ENCODE peak calls at places on chromosomes 3 and 15, in nine cellular contexts. One of them, this sample, is unnamed.

GRCh38 chr3:64321747-64322146 is 96.5 kb upstream of the PRICKLE2 start:
- DNase-seq in stimulated activated CD4-positive, alpha-beta T cell treated with anti-CD3 and anti-CD28 coated beads, TNF-alpha, amount 100 ng/mL, for 24 hours: no peak
- DNase-seq in AG04449: no peak
- DNase-seq in CD4-positive, CD25-positive, alpha-beta regulatory T cell: no peak
- DNase-seq in fibroblast of lung: peak; percentile 95
- DNase-seq in lower leg skin: no peak
- DNase-seq in hypothalamus: no peak
- DNase-seq in dorsolateral prefrontal cortex: no peak
- DNase-seq in B cell: no peak
- DNase-seq in this sample: peak; percentile 61

GRCh38 chr15:101528108-101528916 is 38.8 kb upstream of the PCSK6 start:
- DNase-seq in stimulated activated CD4-positive, alpha-beta T cell treated with anti-CD3 and anti-CD28 coated beads, TNF-alpha, amount 100 ng/mL, for 24 hours: no peak
- DNase-seq in AG04449: no peak
- DNase-seq in CD4-positive, CD25-positive, alpha-beta regulatory T cell: no peak
- DNase-seq in fibroblast of lung: no peak
- DNase-seq in lower leg skin: no peak
- DNase-seq in hypothalamus: no peak
- DNase-seq in dorsolateral prefrontal cortex: no peak
- DNase-seq in B cell: no peak
- DNase-seq in this sample: no peak

GRCh38 chr3:33315826-33316225 is 38.6 kb downstream of the FBXL2 start:
- DNase-seq in stimulated activated CD4-positive, alpha-beta T cell treated with anti-CD3 and anti-CD28 coated beads, TNF-alpha, amount 100 ng/mL, for 24 hours: no peak
- DNase-seq in AG04449: no peak
- DNase-seq in CD4-positive, CD25-positive, alpha-beta regulatory T cell: no peak
- DNase-seq in fibroblast of lung: peak; percentile 79
- DNase-seq in lower leg skin: no peak
- DNase-seq in hypothalamus: no peak
- DNase-seq in dorsolateral prefrontal cortex: no peak
- DNase-seq in B cell: no peak
- DNase-seq in this sample: peak; percentile 72

GRCh38 chr3:173138031-173138430 is 3.0 kb downstream of the SPATA16 start:
- DNase-seq in stimulated activated CD4-positive, alpha-beta T cell treated with anti-CD3 and anti-CD28 coated beads, TNF-alpha, amount 100 ng/mL, for 24 hours: no peak
- DNase-seq in AG04449: no peak
- DNase-seq in CD4-positive, CD25-positive, alpha-beta regulatory T cell: no peak
- DNase-seq in fibroblast of lung: peak; percentile 78
- DNase-seq in lower leg skin: no peak
- DNase-seq in hypothalamus: no peak
- DNase-seq in dorsolateral prefrontal cortex: no peak
- DNase-seq in B cell: no peak
- DNase-seq in this sample: no peak

GRCh38 chr15:84910928-84911623 is 26.6 kb downstream of the SLC28A1 start:
- DNase-seq in stimulated activated CD4-positive, alpha-beta T cell treated with anti-CD3 and anti-CD28 coated beads, TNF-alpha, amount 100 ng/mL, for 24 hours: no peak
- DNase-seq in AG04449: no peak
- DNase-seq in CD4-positive, CD25-positive, alpha-beta regulatory T cell: no peak
- DNase-seq in fibroblast of lung: no peak
- DNase-seq in lower leg skin: no peak
- DNase-seq in hypothalamus: no peak
- DNase-seq in dorsolateral prefrontal cortex: no peak
- DNase-seq in B cell: no peak
- DNase-seq in this sample: no peak

GRCh38 chr3:149371001-149371722 is 6.3 kb downstream of the TM4SF1 start:
- DNase-seq in stimulated activated CD4-positive, alpha-beta T cell treated with anti-CD3 and anti-CD28 coated beads, TNF-alpha, amount 100 ng/mL, for 24 hours: no peak
- DNase-seq in AG04449: no peak
- DNase-seq in CD4-positive, CD25-positive, alpha-beta regulatory T cell: no peak
- DNase-seq in fibroblast of lung: peak; percentile 58
- DNase-seq in lower leg skin: no peak
- DNase-seq in hypothalamus: no peak
- DNase-seq in dorsolateral prefrontal cortex: no peak
- DNase-seq in B cell: no peak
- DNase-seq in this sample: peak; percentile 80

GRCh38 chr3:46692566-46692983 is 904 bp downstream of the ALS2CL start:
- DNase-seq in stimulated activated CD4-positive, alpha-beta T cell treated with anti-CD3 and anti-CD28 coated beads, TNF-alpha, amount 100 ng/mL, for 24 hours: no peak
- DNase-seq in AG04449: no peak
- DNase-seq in CD4-positive, CD25-positive, alpha-beta regulatory T cell: no peak
- DNase-seq in fibroblast of lung: peak; percentile 27
- DNase-seq in lower leg skin: peak; percentile 62
- DNase-seq in hypothalamus: no peak
- DNase-seq in dorsolateral prefrontal cortex: no peak
- DNase-seq in B cell: no peak
- DNase-seq in this sample: peak; percentile 91

GRCh38 chr3:175336406-175337133 is 477.4 kb downstream of the NAALADL2 start:
- DNase-seq in stimulated activated CD4-positive, alpha-beta T cell treated with anti-CD3 and anti-CD28 coated beads, TNF-alpha, amount 100 ng/mL, for 24 hours: no peak
- DNase-seq in AG04449: no peak
- DNase-seq in CD4-positive, CD25-positive, alpha-beta regulatory T cell: no peak
- DNase-seq in fibroblast of lung: no peak
- DNase-seq in lower leg skin: no peak
- DNase-seq in hypothalamus: no peak
- DNase-seq in dorsolateral prefrontal cortex: no peak
- DNase-seq in B cell: no peak
- DNase-seq in this sample: peak; percentile 22

GRCh38 chr15:66236806-66237205 is 16.7 kb downstream of the MEGF11 start:
- DNase-seq in stimulated activated CD4-positive, alpha-beta T cell treated with anti-CD3 and anti-CD28 coated beads, TNF-alpha, amount 100 ng/mL, for 24 hours: no peak
- DNase-seq in AG04449: no peak
- DNase-seq in CD4-positive, CD25-positive, alpha-beta regulatory T cell: no peak
- DNase-seq in fibroblast of lung: no peak
- DNase-seq in lower leg skin: no peak
- DNase-seq in hypothalamus: no peak
- DNase-seq in dorsolateral prefrontal cortex: no peak
- DNase-seq in B cell: no peak
- DNase-seq in this sample: no peak

GRCh38 chr15:66840615-66841014 is 138.6 kb downstream of the SMAD6 start:
- DNase-seq in stimulated activated CD4-positive, alpha-beta T cell treated with anti-CD3 and anti-CD28 coated beads, TNF-alpha, amount 100 ng/mL, for 24 hours: no peak
- DNase-seq in AG04449: no peak
- DNase-seq in CD4-positive, CD25-positive, alpha-beta regulatory T cell: no peak
- DNase-seq in fibroblast of lung: no peak
- DNase-seq in lower leg skin: no peak
- DNase-seq in hypothalamus: no peak
- DNase-seq in dorsolateral prefrontal cortex: no peak
- DNase-seq in B cell: no peak
- DNase-seq in this sample: no peak

GRCh38 chr3:60363817-60364216 is 887.4 kb downstream of the FHIT start:
- DNase-seq in stimulated activated CD4-positive, alpha-beta T cell treated with anti-CD3 and anti-CD28 coated beads, TNF-alpha, amount 100 ng/mL, for 24 hours: no peak
- DNase-seq in AG04449: no peak
- DNase-seq in CD4-positive, CD25-positive, alpha-beta regulatory T cell: peak; percentile 37
- DNase-seq in fibroblast of lung: peak; percentile 35
- DNase-seq in lower leg skin: no peak
- DNase-seq in hypothalamus: no peak
- DNase-seq in dorsolateral prefrontal cortex: no peak
- DNase-seq in B cell: no peak
- DNase-seq in this sample: peak; percentile 38

GRCh38 chr3:10421996-10422395 is 83.4 kb downstream of the ATP2B2 start:
- DNase-seq in stimulated activated CD4-positive, alpha-beta T cell treated with anti-CD3 and anti-CD28 coated beads, TNF-alpha, amount 100 ng/mL, for 24 hours: no peak
- DNase-seq in AG04449: no peak
- DNase-seq in CD4-positive, CD25-positive, alpha-beta regulatory T cell: no peak
- DNase-seq in fibroblast of lung: no peak
- DNase-seq in lower leg skin: no peak
- DNase-seq in hypothalamus: no peak
- DNase-seq in dorsolateral prefrontal cortex: no peak
- DNase-seq in B cell: no peak
- DNase-seq in this sample: no peak

GRCh38 chr3:55315396-55315795 is 171.7 kb downstream of the WNT5A start:
- DNase-seq in stimulated activated CD4-positive, alpha-beta T cell treated with anti-CD3 and anti-CD28 coated beads, TNF-alpha, amount 100 ng/mL, for 24 hours: no peak
- DNase-seq in AG04449: no peak
- DNase-seq in CD4-positive, CD25-positive, alpha-beta regulatory T cell: no peak
- DNase-seq in fibroblast of lung: no peak
- DNase-seq in lower leg skin: no peak
- DNase-seq in hypothalamus: no peak
- DNase-seq in dorsolateral prefrontal cortex: no peak
- DNase-seq in B cell: no peak
- DNase-seq in this sample: no peak

GRCh38 chr3:100257601-100258000 is 3.2 kb upstream of the TBC1D23 start:
- DNase-seq in stimulated activated CD4-positive, alpha-beta T cell treated with anti-CD3 and anti-CD28 coated beads, TNF-alpha, amount 100 ng/mL, for 24 hours: no peak
- DNase-seq in AG04449: no peak
- DNase-seq in CD4-positive, CD25-positive, alpha-beta regulatory T cell: no peak
- DNase-seq in fibroblast of lung: peak; percentile 49
- DNase-seq in lower leg skin: no peak
- DNase-seq in hypothalamus: no peak
- DNase-seq in dorsolateral prefrontal cortex: no peak
- DNase-seq in B cell: no peak
- DNase-seq in this sample: no peak

GRCh38 chr15:44726568-44727461 is 9.5 kb upstream of the TRIM69 start:
- DNase-seq in stimulated activated CD4-positive, alpha-beta T cell treated with anti-CD3 and anti-CD28 coated beads, TNF-alpha, amount 100 ng/mL, for 24 hours: peak; percentile 48
- DNase-seq in AG04449: peak; percentile 76
- DNase-seq in CD4-positive, CD25-positive, alpha-beta regulatory T cell: peak; percentile 97
- DNase-seq in fibroblast of lung: peak; percentile 93
- DNase-seq in lower leg skin: peak; percentile 70
- DNase-seq in hypothalamus: no peak
- DNase-seq in dorsolateral prefrontal cortex: no peak
- DNase-seq in B cell: peak; percentile 78
- DNase-seq in this sample: peak; percentile 92

GRCh38 chr3:128995737-128996136 is 1.9 kb upstream of the CFAP92 start:
- DNase-seq in stimulated activated CD4-positive, alpha-beta T cell treated with anti-CD3 and anti-CD28 coated beads, TNF-alpha, amount 100 ng/mL, for 24 hours: no peak
- DNase-seq in AG04449: no peak
- DNase-seq in CD4-positive, CD25-positive, alpha-beta regulatory T cell: no peak
- DNase-seq in fibroblast of lung: no peak
- DNase-seq in lower leg skin: no peak
- DNase-seq in hypothalamus: no peak
- DNase-seq in dorsolateral prefrontal cortex: no peak
- DNase-seq in B cell: no peak
- DNase-seq in this sample: no peak

GRCh38 chr15:69328739-69329138 is 30.0 kb downstream of the PAQR5 start:
- DNase-seq in stimulated activated CD4-positive, alpha-beta T cell treated with anti-CD3 and anti-CD28 coated beads, TNF-alpha, amount 100 ng/mL, for 24 hours: no peak
- DNase-seq in AG04449: no peak
- DNase-seq in CD4-positive, CD25-positive, alpha-beta regulatory T cell: no peak
- DNase-seq in fibroblast of lung: no peak
- DNase-seq in lower leg skin: peak; percentile 24
- DNase-seq in hypothalamus: no peak
- DNase-seq in dorsolateral prefrontal cortex: no peak
- DNase-seq in B cell: no peak
- DNase-seq in this sample: peak; percentile 74

GRCh38 chr3:160291290-160291908 is 66.2 kb downstream of the C3orf80 start:
- DNase-seq in stimulated activated CD4-positive, alpha-beta T cell treated with anti-CD3 and anti-CD28 coated beads, TNF-alpha, amount 100 ng/mL, for 24 hours: no peak
- DNase-seq in AG04449: no peak
- DNase-seq in CD4-positive, CD25-positive, alpha-beta regulatory T cell: no peak
- DNase-seq in fibroblast of lung: no peak
- DNase-seq in lower leg skin: no peak
- DNase-seq in hypothalamus: no peak
- DNase-seq in dorsolateral prefrontal cortex: no peak
- DNase-seq in B cell: no peak
- DNase-seq in this sample: no peak

GRCh38 chr15:70347321-70347720 is 249.6 kb upstream of the TLE3 start:
- DNase-seq in stimulated activated CD4-positive, alpha-beta T cell treated with anti-CD3 and anti-CD28 coated beads, TNF-alpha, amount 100 ng/mL, for 24 hours: no peak
- DNase-seq in AG04449: no peak
- DNase-seq in CD4-positive, CD25-positive, alpha-beta regulatory T cell: no peak
- DNase-seq in fibroblast of lung: no peak
- DNase-seq in lower leg skin: no peak
- DNase-seq in hypothalamus: no peak
- DNase-seq in dorsolateral prefrontal cortex: no peak
- DNase-seq in B cell: no peak
- DNase-seq in this sample: no peak

GRCh38 chr3:179373938-179374337 is 26.4 kb downstream of the MFN1 start:
- DNase-seq in stimulated activated CD4-positive, alpha-beta T cell treated with anti-CD3 and anti-CD28 coated beads, TNF-alpha, amount 100 ng/mL, for 24 hours: no peak
- DNase-seq in AG04449: no peak
- DNase-seq in CD4-positive, CD25-positive, alpha-beta regulatory T cell: peak; percentile 6
- DNase-seq in fibroblast of lung: no peak
- DNase-seq in lower leg skin: no peak
- DNase-seq in hypothalamus: no peak
- DNase-seq in dorsolateral prefrontal cortex: no peak
- DNase-seq in B cell: no peak
- DNase-seq in this sample: peak; percentile 9

GRCh38 chr15:29097971-29098370 is 171.7 kb downstream of the NSMCE3 start:
- DNase-seq in stimulated activated CD4-positive, alpha-beta T cell treated with anti-CD3 and anti-CD28 coated beads, TNF-alpha, amount 100 ng/mL, for 24 hours: no peak
- DNase-seq in AG04449: no peak
- DNase-seq in CD4-positive, CD25-positive, alpha-beta regulatory T cell: no peak
- DNase-seq in fibroblast of lung: no peak
- DNase-seq in lower leg skin: no peak
- DNase-seq in hypothalamus: no peak
- DNase-seq in dorsolateral prefrontal cortex: peak; percentile 42
- DNase-seq in B cell: no peak
- DNase-seq in this sample: no peak

GRCh38 chr15:40108061-40108854 is 421 bp downstream of the BMF start:
- DNase-seq in stimulated activated CD4-positive, alpha-beta T cell treated with anti-CD3 and anti-CD28 coated beads, TNF-alpha, amount 100 ng/mL, for 24 hours: no peak
- DNase-seq in AG04449: no peak
- DNase-seq in CD4-positive, CD25-positive, alpha-beta regulatory T cell: no peak
- DNase-seq in fibroblast of lung: peak; percentile 55
- DNase-seq in lower leg skin: peak; percentile 52
- DNase-seq in hypothalamus: no peak
- DNase-seq in dorsolateral prefrontal cortex: no peak
- DNase-seq in B cell: peak; percentile 50
- DNase-seq in this sample: peak; percentile 32

GRCh38 chr3:197606468-197606867 is 50.7 kb upstream of the BDH1 start:
- DNase-seq in stimulated activated CD4-positive, alpha-beta T cell treated with anti-CD3 and anti-CD28 coated beads, TNF-alpha, amount 100 ng/mL, for 24 hours: no peak
- DNase-seq in AG04449: no peak
- DNase-seq in CD4-positive, CD25-positive, alpha-beta regulatory T cell: no peak
- DNase-seq in fibroblast of lung: no peak
- DNase-seq in lower leg skin: no peak
- DNase-seq in hypothalamus: no peak
- DNase-seq in dorsolateral prefrontal cortex: no peak
- DNase-seq in B cell: no peak
- DNase-seq in this sample: no peak

GRCh38 chr15:85000189-85000864 is 18.7 kb downstream of the PDE8A start:
- DNase-seq in stimulated activated CD4-positive, alpha-beta T cell treated with anti-CD3 and anti-CD28 coated beads, TNF-alpha, amount 100 ng/mL, for 24 hours: no peak
- DNase-seq in AG04449: peak; percentile 26
- DNase-seq in CD4-positive, CD25-positive, alpha-beta regulatory T cell: no peak
- DNase-seq in fibroblast of lung: no peak
- DNase-seq in lower leg skin: no peak
- DNase-seq in hypothalamus: no peak
- DNase-seq in dorsolateral prefrontal cortex: no peak
- DNase-seq in B cell: no peak
- DNase-seq in this sample: no peak

GRCh38 chr3:141482250-141482937 is 4.4 kb upstream of the RASA2 start:
- DNase-seq in stimulated activated CD4-positive, alpha-beta T cell treated with anti-CD3 and anti-CD28 coated beads, TNF-alpha, amount 100 ng/mL, for 24 hours: no peak
- DNase-seq in AG04449: no peak
- DNase-seq in CD4-positive, CD25-positive, alpha-beta regulatory T cell: no peak
- DNase-seq in fibroblast of lung: peak; percentile 80
- DNase-seq in lower leg skin: no peak
- DNase-seq in hypothalamus: no peak
- DNase-seq in dorsolateral prefrontal cortex: no peak
- DNase-seq in B cell: no peak
- DNase-seq in this sample: peak; percentile 73